ENCODE peak calls at places on chromosomes 3 and 15, in eight cellular contexts. L, J, H, K, W, B, U and Q are unnamed samples.

GRCh38 chr3:70531063-70531657 is 218.7 kb upstream of the MDFIC2 start:
- DNase-seq in W (peak), L (no peak), H (no peak), J (no peak), K (peak), B (no peak), U (no peak), Q (peak)

GRCh38 chr3:172461530-172462138 is 13.4 kb upstream of the GHSR start:
- DNase-seq in H (no peak), B (no peak), J (no peak), K (peak), U (no peak), W (peak), L (no peak), Q (peak)

GRCh38 chr3:195286115-195286872 is 15.3 kb upstream of the XXYLT1 start:
- DNase-seq in H (no peak), J (no peak), K (no peak), U (no peak), L (no peak), B (no peak), W (peak), Q (no peak)

GRCh38 chr3:155407971-155408370 is 114.5 kb upstream of the STRIT1 start:
- DNase-seq in H (no peak), W (no peak), U (no peak), L (no peak), B (no peak), J (no peak), K (no peak), Q (no peak)

GRCh38 chr15:67109141-67110034 is 44.0 kb downstream of the SMAD3 start:
- DNase-seq in J (no peak), U (peak), W (peak), K (peak), L (no peak), H (peak), B (no peak), Q (peak)

GRCh38 chr3:127729556-127730056 is 56.9 kb downstream of the ABTB1 start:
- DNase-seq in K (no peak), U (no peak), B (no peak), J (no peak), L (peak), H (no peak), W (peak), Q (no peak)

GRCh38 chr3:167626490-167626889 is 27.3 kb downstream of the WDR49 start:
- DNase-seq in W (no peak), K (no peak), J (no peak), L (no peak), H (no peak), B (no peak), U (no peak), Q (no peak)

GRCh38 chr3:9732753-9733115 is 1.2 kb downstream of the BRPF1 start:
- DNase-seq in L (no peak), U (no peak), K (peak), J (no peak), H (no peak), B (no peak), W (no peak), Q (no peak)

GRCh38 chr15:31523027-31523654 is 196.5 kb downstream of the KLF13 start:
- DNase-seq in U (no peak), B (no peak), W (no peak), H (no peak), L (no peak), K (no peak), J (no peak), Q (no peak)

GRCh38 chr3:51538115-51538458 is 432 bp upstream of the RAD54L2 start:
- DNase-seq in K (peak), B (no peak), H (no peak), W (no peak), J (peak), U (no peak), L (no peak), Q (peak)

GRCh38 chr15:98799461-98799971 is 151.2 kb downstream of the IGF1R start:
- DNase-seq in J (no peak), W (peak), U (no peak), K (no peak), L (no peak), B (no peak), H (no peak), Q (no peak)

GRCh38 chr3:105752791-105753415 is 115.9 kb downstream of the CBLB start:
- DNase-seq in K (peak), L (no peak), H (no peak), B (no peak), W (peak), J (no peak), U (no peak), Q (peak)

GRCh38 chr15:52657338-52657737 is 21.9 kb downstream of the ATOSA start:
- DNase-seq in J (no peak), K (peak), H (no peak), W (peak), L (no peak), B (no peak), U (no peak), Q (no peak)

GRCh38 chr3:58490860-58491501 is 915 bp upstream of the KCTD6 start:
- DNase-seq in H (peak), W (no peak), K (no peak), B (no peak), U (peak), J (no peak), L (no peak), Q (no peak)

GRCh38 chr15:44066211-44066827 is 128.8 kb downstream of the FRMD5 start:
- DNase-seq in L (peak), H (no peak), W (peak), J (peak), K (peak), B (peak), U (no peak), Q (peak)